ENCODE peak calls at places on chromosomes 4 and X, in seven cellular contexts. Y is omental fat pad, T is GM06990, L is psoas muscle, J is H9, A is GM12865, E is HFF-Myc. M is an unnamed sample.

GRCh38 chr4:94757192-94758140 is at the start of gene BMPR1B:
- DNase-seq in Y (no peak), T (no peak), L (no peak), J (peak; percentile 30), A (no peak), E (no peak), M (peak; percentile 25)

GRCh38 chr4:183171484-183172267 is 72.6 kb downstream of the WWC2 start:
- DNase-seq in Y (no peak), T (no peak), L (no peak), J (no peak), A (no peak), E (no peak), M (no peak)

GRCh38 chrX:120315776-120316175 is 4.5 kb upstream of the TMEM255A start:
- DNase-seq in Y (no peak), T (no peak), L (no peak), J (no peak), A (no peak), E (no peak), M (no peak)

GRCh38 chr4:176838611-176839411 is 46.1 kb upstream of the VEGFC start:
- DNase-seq in Y (no peak), T (no peak), L (peak; percentile 12), J (no peak), A (no peak), E (peak; percentile 63), M (no peak)

GRCh38 chrX:2723316-2723879 is 28.4 kb upstream of the XG start:
- DNase-seq in Y (no peak), T (no peak), L (no peak), J (no peak), A (no peak), E (no peak), M (no peak)

GRCh38 chr4:13905543-13905942 is 278.0 kb upstream of the BOD1L1 start:
- DNase-seq in Y (no peak), T (no peak), L (no peak), J (no peak), A (no peak), E (no peak), M (no peak)

GRCh38 chr4:155208258-155209054 is at the start of gene NPY2R:
- DNase-seq in Y (no peak), T (peak; percentile 9), L (no peak), J (peak; percentile 78), A (no peak), E (no peak), M (no peak)

GRCh38 chrX:154603438-154604430 is 15.3 kb downstream of the CTAG1B start:
- DNase-seq in Y (no peak), T (no peak), L (no peak), J (no peak), A (no peak), E (peak; percentile 52), M (no peak)

GRCh38 chr4:81130569-81130968 is 84.5 kb downstream of the PRKG2 start:
- DNase-seq in Y (no peak), T (no peak), L (no peak), J (peak; percentile 48), A (no peak), E (no peak), M (no peak)

GRCh38 chr4:26206339-26206738 is 114.5 kb upstream of the RBPJ start:
- DNase-seq in Y (no peak), T (no peak), L (no peak), J (no peak), A (no peak), E (no peak), M (no peak)

GRCh38 chr4:18319456-18319855 is 297.9 kb upstream of the LCORL start:
- DNase-seq in Y (no peak), T (no peak), L (no peak), J (no peak), A (no peak), E (no peak), M (no peak)

GRCh38 chr4:113502476-113502875 is 259.1 kb downstream of the CAMK2D start:
- DNase-seq in Y (no peak), T (no peak), L (no peak), J (no peak), A (no peak), E (no peak), M (no peak)

GRCh38 chr4:55507612-55508011 is 39.1 kb downstream of the CLOCK start:
- DNase-seq in Y (no peak), T (no peak), L (no peak), J (no peak), A (no peak), E (no peak), M (no peak)

GRCh38 chr4:48205092-48205491 is 64.5 kb downstream of the TEC start:
- DNase-seq in Y (no peak), T (no peak), L (no peak), J (no peak), A (no peak), E (no peak), M (no peak)

GRCh38 chrX:69231903-69232302 is 66.7 kb upstream of the PJA1 start:
- DNase-seq in Y (no peak), T (no peak), L (no peak), J (no peak), A (no peak), E (no peak), M (no peak)

GRCh38 chrX:100995469-100995868 is 26.0 kb downstream of the ARL13A start:
- DNase-seq in Y (no peak), T (no peak), L (no peak), J (no peak), A (no peak), E (peak; percentile 44), M (no peak)

GRCh38 chr4:75948822-75949444 is 8.1 kb upstream of the NAAA start:
- DNase-seq in Y (no peak), T (peak; percentile 24), L (no peak), J (no peak), A (peak; percentile 60), E (no peak), M (peak; percentile 32)

GRCh38 chr4:87465739-87466366 is 43.5 kb downstream of the NUDT9 start:
- DNase-seq in Y (no peak), T (peak; percentile 2), L (no peak), J (no peak), A (peak; percentile 57), E (peak; percentile 24), M (peak; percentile 37)

GRCh38 chr4:140296335-140296753 is 77.1 kb upstream of the SCOC start:
- DNase-seq in Y (peak; percentile 60), T (no peak), L (peak; percentile 74), J (no peak), A (no peak), E (peak; percentile 38), M (no peak)

GRCh38 chr4:89316931-89317366 is 9.3 kb upstream of the GPRIN3 start:
- DNase-seq in Y (no peak), T (no peak), L (no peak), J (no peak), A (no peak), E (no peak), M (no peak)

GRCh38 chr4:139050436-139050835 is 34.9 kb downstream of the NOCT start:
- DNase-seq in Y (no peak), T (no peak), L (no peak), J (no peak), A (no peak), E (no peak), M (no peak)

GRCh38 chr4:64001229-64001898 is 407.9 kb downstream of the TECRL start:
- DNase-seq in Y (no peak), T (no peak), L (no peak), J (no peak), A (peak; percentile 64), E (no peak), M (peak; percentile 11)

GRCh38 chr4:64000241-64000640 is 409.0 kb downstream of the TECRL start:
- DNase-seq in Y (no peak), T (no peak), L (no peak), J (no peak), A (no peak), E (no peak), M (no peak)
- TF ChIP-seq CTCF in Y (no peak), T (no peak), L (no peak), J (no peak), A (no peak), E (no peak), M (no peak)

DNA sequence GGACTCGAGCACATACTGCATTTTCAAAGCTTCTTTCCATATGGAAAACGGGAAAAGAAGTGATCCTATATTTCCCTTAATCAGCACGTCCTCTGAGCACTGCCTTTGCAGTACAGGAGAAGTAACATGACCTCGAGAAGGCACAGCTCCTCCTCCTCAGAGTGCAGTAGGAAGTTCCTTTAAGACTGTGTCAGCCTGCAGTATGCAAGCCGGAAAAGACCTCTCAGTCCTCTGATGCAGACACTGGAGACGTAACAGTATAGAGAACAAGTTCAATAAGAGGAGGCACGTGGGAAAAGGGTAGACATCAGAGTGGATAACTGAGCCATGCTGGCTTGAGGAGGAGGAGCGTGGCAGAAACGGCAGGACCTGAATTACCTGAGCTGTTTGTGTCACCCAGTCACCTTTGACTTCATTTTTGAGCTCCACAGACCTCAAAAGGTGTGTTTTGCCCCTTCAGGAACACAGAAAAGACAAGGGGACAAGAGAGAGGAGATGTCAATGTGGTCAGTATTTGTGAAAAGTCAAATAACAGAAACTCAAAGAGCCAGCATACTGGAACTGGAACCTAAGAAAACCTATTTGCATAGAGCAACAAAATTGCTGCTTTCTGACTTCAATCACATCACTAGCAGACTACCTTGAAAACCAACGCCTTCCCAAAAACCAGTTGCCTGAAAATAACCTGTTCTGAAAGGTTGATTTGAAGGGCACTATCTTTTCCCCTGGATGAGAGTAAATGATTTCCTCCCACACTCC is 20.8 kb downstream of the IRF2 start:
- DNase-seq in Y (no peak), T (peak; percentile 23), L (no peak), J (no peak), A (peak; percentile 79), E (peak; percentile 58), M (peak; percentile 72)
- TF ChIP-seq CTCF in Y (no peak), T (no peak), L (no peak), J (no peak), A (no peak), E (no peak), M (no peak)

GRCh38 chrX:40284852-40285251 is 187.1 kb upstream of the BCOR start:
- DNase-seq in Y (no peak), T (no peak), L (no peak), J (no peak), A (no peak), E (no peak), M (no peak)
- TF ChIP-seq CTCF in Y (no peak), T (no peak), L (no peak), J (peak; percentile 28), A (no peak), E (no peak), M (no peak)

DNA sequence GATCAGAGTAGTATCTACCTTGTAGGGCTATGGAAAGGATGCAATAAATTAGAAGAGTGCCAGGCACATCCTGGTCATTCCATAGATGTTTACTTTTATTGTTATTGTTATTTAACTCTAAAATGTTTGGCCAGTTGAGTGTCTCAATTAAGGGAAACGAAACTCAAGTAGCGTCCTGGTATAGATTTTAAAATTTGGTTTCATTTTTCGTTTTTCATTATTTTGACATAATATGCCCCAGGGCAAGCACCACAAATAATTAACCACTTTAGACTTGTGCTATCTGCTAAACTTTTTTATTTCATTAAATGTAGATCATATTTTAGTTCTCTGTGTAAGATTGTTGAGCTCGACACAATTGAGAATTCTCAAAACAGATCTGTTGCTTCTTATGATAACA is 179.7 kb upstream of the PRPS2 start:
- DNase-seq in Y (no peak), T (peak; percentile 3), L (no peak), J (no peak), A (peak; percentile 3), E (no peak), M (no peak)
- TF ChIP-seq CTCF in Y (no peak), T (no peak), L (no peak), J (no peak), A (no peak), E (no peak), M (no peak)

M was measured in GM13976.